ENCODE peak calls at places on chromosomes 2 and 18, in eight cellular contexts. Z, X, R, G, L, C, S and E are unnamed samples.

GRCh38 chr2:240235149-240235803 is 94.8 kb upstream of the OTOS start:
- DNase-seq in R (no peak), C (peak), Z (peak), X (peak), S (peak), G (no peak), L (no peak), E (no peak)

GRCh38 chr2:31219131-31219969 is 2.0 kb upstream of the CAPN14 start:
- DNase-seq in Z (no peak), R (no peak), L (peak), S (no peak), G (no peak), X (no peak), C (no peak), E (no peak)

GRCh38 chr2:168212167-168212566 is 35.2 kb downstream of the STK39 start:
- DNase-seq in R (no peak), S (no peak), Z (no peak), X (no peak), C (no peak), L (no peak), G (peak), E (no peak)

GRCh38 chr2:197806317-197806633 is 1.9 kb downstream of the PLCL1 start:
- DNase-seq in G (no peak), X (no peak), C (no peak), Z (no peak), S (no peak), R (no peak), L (no peak), E (no peak)

GRCh38 chr2:42967959-42968674 is 175.7 kb upstream of the HAAO start:
- DNase-seq in C (peak), G (no peak), S (peak), L (no peak), Z (no peak), X (no peak), R (peak), E (peak)

GRCh38 chr18:79657342-79657996 is 22.1 kb upstream of the CTDP1 start:
- DNase-seq in G (no peak), C (no peak), R (no peak), L (no peak), X (no peak), Z (no peak), S (no peak), E (no peak)

GRCh38 chr18:12564378-12564777 is 93.5 kb downstream of the SPIRE1 start:
- DNase-seq in C (no peak), G (no peak), L (no peak), R (no peak), X (no peak), Z (no peak), S (no peak), E (no peak)

GRCh38 chr2:35343135-35343534 is 1012.4 kb upstream of the CRIM1 start:
- DNase-seq in R (no peak), C (no peak), G (no peak), L (no peak), S (no peak), Z (no peak), X (no peak), E (no peak)

GRCh38 chr18:68172842-68173549 is 541.9 kb downstream of the TMX3 start:
- DNase-seq in S (no peak), G (no peak), R (no peak), L (no peak), X (no peak), C (no peak), Z (no peak), E (no peak)

GRCh38 chr2:107804608-107805498 is 21.8 kb upstream of the RGPD4 start:
- DNase-seq in S (no peak), C (no peak), G (no peak), L (no peak), Z (no peak), X (no peak), R (no peak), E (peak)

GRCh38 chr2:58720033-58720769 is 479.1 kb upstream of the FANCL start:
- DNase-seq in X (no peak), G (no peak), C (no peak), S (no peak), R (no peak), L (no peak), Z (no peak), E (no peak)

GRCh38 chr2:151306621-151307020 is 17.2 kb upstream of the NMI start:
- DNase-seq in C (no peak), L (no peak), S (no peak), G (no peak), Z (no peak), R (peak), X (no peak), E (no peak)

GRCh38 chr2:231497651-231498050 is 32.6 kb downstream of the NMUR1 start:
- DNase-seq in L (no peak), C (no peak), R (no peak), X (no peak), Z (no peak), G (no peak), S (no peak), E (no peak)

GRCh38 chr2:150376627-150377335 is 110.7 kb downstream of the RND3 start:
- DNase-seq in R (peak), X (no peak), C (no peak), L (no peak), G (no peak), Z (no peak), S (no peak), E (no peak)

GRCh38 chr2:207163053-207163814 is 2.5 kb downstream of the KLF7 start:
- DNase-seq in G (no peak), Z (peak), L (no peak), R (peak), S (no peak), C (peak), X (no peak), E (no peak)

GRCh38 chr2:191280304-191280703 is 35.1 kb downstream of the MYO1B start:
- DNase-seq in C (no peak), X (no peak), Z (no peak), G (no peak), R (no peak), L (no peak), S (no peak), E (no peak)

GRCh38 chr2:207470700-207471070 is 59.1 kb upstream of the CREB1 start:
- DNase-seq in C (no peak), R (peak), G (no peak), Z (no peak), L (no peak), X (no peak), S (no peak), E (peak)

GRCh38 chr2:9760069-9760910 is 83.0 kb upstream of the TAF1B start:
- DNase-seq in L (no peak), G (no peak), Z (peak), S (no peak), X (no peak), R (no peak), C (no peak), E (no peak)

GRCh38 chr2:8987413-8987812 is 16.1 kb downstream of the MBOAT2 start:
- DNase-seq in L (no peak), Z (no peak), X (no peak), S (no peak), G (no peak), C (no peak), R (no peak), E (no peak)

GRCh38 chr2:88765154-88765948 is 73.9 kb downstream of the RPIA start:
- DNase-seq in L (peak), Z (peak), G (peak), S (no peak), X (no peak), C (no peak), R (no peak), E (peak)

GRCh38 chr2:20585710-20586378 is 65.1 kb downstream of the HS1BP3 start:
- DNase-seq in X (no peak), L (no peak), R (no peak), G (no peak), C (peak), Z (no peak), S (peak), E (no peak)

GRCh38 chr18:45588831-45589558 is 26.3 kb upstream of the SLC14A2 start:
- DNase-seq in Z (no peak), L (no peak), G (no peak), C (no peak), S (no peak), X (no peak), R (peak), E (no peak)

GRCh38 chr2:153871231-153872221 is at the start of gene GALNT13:
- DNase-seq in C (peak), R (peak), S (peak), Z (peak), L (no peak), X (no peak), G (no peak), E (peak)

GRCh38 chr2:109231428-109231827 is 102.4 kb downstream of the SH3RF3 start:
- DNase-seq in R (no peak), S (no peak), C (no peak), X (no peak), L (no peak), G (no peak), Z (no peak), E (no peak)

GRCh38 chr18:51867767-51868166 is 472.2 kb upstream of the DCC start:
- DNase-seq in L (no peak), S (no peak), G (no peak), X (no peak), Z (no peak), C (no peak), R (peak), E (no peak)